ENCODE peak calls at places on chromosomes 1 and 21, in nine cellular contexts. D is A549; Z is fibroblast of villous mesenchyme; Y is CD8-positive, alpha-beta T cell; V is lower lobe of right lung; K is HFFc6; C is GM23338; A is neural crest cell; L is progenitor cell of endocrine pancreas. U is an unnamed sample.

GRCh38 chr1:67134692-67135091 is at the start of gene C1orf141:
- DNase-seq in D (no peak), L (no peak), K (no peak), C (peak; percentile 83), Y (no peak), A (peak; percentile 8), Z (peak; percentile 21), V (no peak), U (no peak)

GRCh38 chr1:201104141-201104540 is 8.1 kb downstream of the CACNA1S start:
- DNase-seq in D (no peak), Y (no peak), K (no peak), L (no peak), V (no peak), A (no peak), Z (no peak), C (no peak), U (no peak)

GRCh38 chr1:168693872-168694238 is 35.2 kb downstream of the DPT start:
- DNase-seq in Z (no peak), V (no peak), K (no peak), D (no peak), A (no peak), L (no peak), Y (no peak), C (no peak), U (no peak)

GRCh38 chr1:153509729-153510354 is 25.9 kb downstream of the S100A6 start:
- DNase-seq in V (peak; percentile 70), L (peak; percentile 44), C (peak; percentile 74), Y (peak; percentile 81), K (no peak), Z (no peak), A (peak; percentile 60), D (peak; percentile 72), U (no peak)

GRCh38 chr1:117932576-117932975 is 3.0 kb downstream of the WDR3 start:
- DNase-seq in V (no peak), D (no peak), Y (no peak), A (no peak), K (no peak), C (no peak), L (no peak), Z (no peak), U (no peak)

GRCh38 chr1:56380556-56380955 is 198.8 kb downstream of the PLPP3 start:
- DNase-seq in C (no peak), Y (no peak), L (no peak), D (no peak), A (no peak), V (no peak), Z (no peak), K (no peak), U (no peak)

GRCh38 chr1:13590486-13590885 is 6.9 kb downstream of the PDPN start:
- DNase-seq in A (no peak), Z (peak; percentile 70), V (no peak), L (no peak), Y (no peak), D (no peak), K (no peak), C (no peak), U (no peak)

GRCh38 chr21:42746593-42747266 is 93.3 kb downstream of the PDE9A start:
- DNase-seq in C (no peak), A (no peak), L (no peak), Y (peak; percentile 82), D (no peak), Z (no peak), V (peak; percentile 85), K (no peak), U (no peak)

GRCh38 chr1:181100015-181100905 is 11.8 kb downstream of the IER5 start:
- DNase-seq in Y (no peak), Z (no peak), K (peak; percentile 61), V (no peak), L (no peak), C (peak; percentile 72), A (no peak), D (no peak), U (no peak)

GRCh38 chr1:109770331-109771095 is 6.8 kb upstream of the EPS8L3 start:
- DNase-seq in Y (no peak), V (peak; percentile 27), D (no peak), C (no peak), Z (no peak), A (no peak), K (no peak), L (no peak), U (no peak)

GRCh38 chr1:59178339-59178744 is 118.6 kb upstream of the FGGY start:
- DNase-seq in A (no peak), K (no peak), C (no peak), Y (no peak), L (no peak), V (no peak), Z (peak; percentile 60), D (no peak), U (no peak)

GRCh38 chr21:39115659-39116235 is 67.5 kb downstream of the PSMG1 start:
- DNase-seq in C (no peak), L (no peak), Y (no peak), Z (no peak), D (no peak), V (no peak), K (no peak), A (no peak), U (no peak)

GRCh38 chr1:197869502-197869890 is 32.9 kb upstream of the C1orf53 start:
- DNase-seq in D (no peak), K (no peak), Z (no peak), C (no peak), L (no peak), A (no peak), Y (no peak), V (no peak), U (no peak)

GRCh38 chr1:214518387-214518786 is 33.0 kb downstream of the PTPN14 start:
- DNase-seq in A (no peak), Y (no peak), Z (no peak), K (no peak), D (no peak), L (no peak), C (no peak), V (no peak), U (no peak)

DNA sequence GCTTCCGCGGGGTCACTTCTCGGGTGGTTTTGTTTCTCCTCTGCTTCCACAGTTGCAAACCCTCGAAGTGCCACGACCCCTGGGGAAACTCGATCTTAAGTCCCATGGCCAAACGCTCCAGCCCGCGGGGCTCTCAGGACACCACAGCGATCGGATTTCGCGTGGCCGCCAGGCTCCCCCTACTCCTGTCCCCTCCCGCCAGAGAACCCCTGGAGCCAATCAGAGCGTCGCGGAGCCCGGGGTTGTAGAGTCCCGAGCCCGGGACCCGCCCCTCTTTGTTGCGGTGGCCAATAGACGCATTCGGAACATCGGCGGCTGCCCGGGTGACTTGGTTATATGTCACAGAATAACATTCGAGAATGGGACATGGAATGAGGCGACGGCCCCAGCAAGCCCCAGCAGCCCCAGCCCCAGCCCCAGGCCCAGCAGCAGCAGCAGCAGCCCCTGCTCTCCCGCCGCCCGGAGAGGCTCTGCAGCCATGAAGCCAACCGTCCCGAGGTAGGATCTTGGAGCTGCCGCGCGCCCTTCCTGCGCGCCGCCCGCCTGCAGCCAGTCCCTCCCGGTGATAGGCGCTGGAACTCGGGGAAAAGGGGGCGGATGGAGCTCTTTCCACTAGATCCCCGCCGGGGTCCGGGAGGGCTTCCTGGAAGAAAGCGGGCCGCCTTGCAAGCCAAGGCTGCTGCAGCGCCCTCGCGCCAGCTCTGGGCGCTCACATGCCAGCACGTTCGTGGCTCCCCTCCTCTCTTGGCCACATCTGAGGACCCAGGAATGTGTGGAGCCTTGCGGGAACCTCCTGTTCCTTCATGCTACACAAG is at the start of gene VASH2:
- DNase-seq in Y (no peak), V (peak; percentile 84), C (peak; percentile 96), L (peak; percentile 70), A (peak; percentile 79), K (peak; percentile 19), D (peak; percentile 71), Z (peak; percentile 62), U (peak; percentile 16)
- TF ChIP-seq CTCF in Y (no peak), V (no peak), C (no peak), L (no peak), A (no peak), K (no peak), D (no peak), Z (no peak), U (no peak)

GRCh38 chr1:184669400-184669799 is 85.3 kb downstream of the EDEM3 start:
- DNase-seq in D (no peak), A (no peak), V (no peak), K (no peak), Z (no peak), C (peak; percentile 21), Y (no peak), L (no peak), U (no peak)
- TF ChIP-seq CTCF in D (no peak), A (no peak), V (no peak), K (no peak), Z (no peak), C (no peak), Y (no peak), L (no peak), U (no peak)

DNA sequence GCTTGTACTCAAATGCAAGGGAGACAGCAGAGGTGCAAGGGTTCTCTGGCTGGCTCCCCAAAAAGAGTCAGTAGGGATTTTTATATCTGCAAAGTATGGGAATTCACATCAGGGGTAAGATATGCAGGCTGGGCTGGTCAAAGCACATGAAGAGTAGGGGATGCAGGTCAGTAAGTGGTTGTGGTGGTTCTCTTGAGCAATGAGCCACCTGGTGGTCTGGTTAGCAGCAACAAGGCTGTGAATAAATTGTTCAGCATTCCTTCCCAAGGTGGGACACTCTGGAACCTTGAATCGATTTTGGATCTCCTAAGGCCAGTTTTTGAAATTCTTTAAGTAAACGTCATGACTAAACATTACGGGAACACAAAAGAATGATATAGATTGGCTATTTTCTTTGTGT is 563.0 kb upstream of the NEGR1 start:
- DNase-seq in Z (peak; percentile 0), A (no peak), K (no peak), D (peak; percentile 0), C (peak; percentile 78), L (no peak), V (no peak), Y (no peak), U (no peak)
- TF ChIP-seq CTCF in Z (peak; percentile 7), A (peak; percentile 45), K (peak; percentile 60), D (no peak), C (peak; percentile 80), L (peak; percentile 50), V (no peak), Y (no peak), U (no peak)

GRCh38 chr1:243477676-243478075 is 221.8 kb downstream of the SDCCAG8 start:
- DNase-seq in Y (no peak), C (no peak), A (no peak), K (no peak), Z (no peak), L (no peak), D (no peak), V (no peak), U (no peak)

GRCh38 chr1:243474384-243474851 is 218.6 kb downstream of the SDCCAG8 start:
- DNase-seq in D (no peak), Y (no peak), V (no peak), L (no peak), A (no peak), K (no peak), Z (no peak), C (peak; percentile 76), U (no peak)

GRCh38 chr1:243473281-243474210 is 217.7 kb downstream of the SDCCAG8 start:
- DNase-seq in C (no peak), Z (peak; percentile 65), V (no peak), Y (no peak), L (no peak), A (no peak), D (no peak), K (no peak), U (no peak)

GRCh38 chr1:243474906-243475305 is 219.1 kb downstream of the SDCCAG8 start:
- DNase-seq in D (no peak), Y (no peak), Z (no peak), C (no peak), K (no peak), L (no peak), A (no peak), V (no peak), U (no peak)

GRCh38 chr1:243475966-243476365 is 220.1 kb downstream of the SDCCAG8 start:
- DNase-seq in V (no peak), A (peak; percentile 44), K (no peak), C (peak; percentile 87), Y (no peak), D (peak; percentile 19), Z (peak; percentile 31), L (no peak), U (no peak)
- TF ChIP-seq CTCF in V (no peak), A (no peak), K (peak; percentile 40), C (peak; percentile 85), Y (no peak), D (no peak), Z (peak; percentile 31), L (peak; percentile 24), U (peak; percentile 28)